ENCODE peak calls at places on chromosomes 12 and 14, in four cellular contexts. B, V, G and F are unnamed samples.

GRCh38 chr12:27015730-27016076 is 1.5 kb upstream of the TM7SF3 start:
- DNase-seq in G (peak), V (no peak), B (peak), F (no peak)

GRCh38 chr14:105924951-105925591 is 398.7 kb downstream of the TMEM121 start:
- DNase-seq in G (no peak), V (no peak), B (no peak), F (no peak)

GRCh38 chr12:57111046-57111698 is at the start of gene STAT6:
- DNase-seq in V (no peak), G (peak), B (peak), F (peak)

GRCh38 chr12:46452061-46452615 is 79.6 kb upstream of the SLC38A2 start:
- DNase-seq in B (no peak), G (no peak), V (no peak), F (peak)

GRCh38 chr14:22549981-22550670 is 38.9 kb downstream of the DAD1 start:
- DNase-seq in V (peak), B (no peak), G (no peak), F (no peak)

GRCh38 chr14:20969336-20969735 is 14.0 kb downstream of the RNASE2 start:
- DNase-seq in V (no peak), B (no peak), G (no peak), F (no peak)

GRCh38 chr14:65101631-65102440 is 481 bp downstream of the MAX start:
- DNase-seq in V (no peak), B (no peak), G (no peak), F (no peak)

GRCh38 chr14:25039933-25040332 is 10.0 kb downstream of the STXBP6 start:
- DNase-seq in V (no peak), G (no peak), B (no peak), F (no peak)

GRCh38 chr12:92928962-92929915 is at the start of gene EEA1:
- DNase-seq in G (peak), V (peak), B (peak), F (peak)

GRCh38 chr14:64147126-64147790 is 146.9 kb downstream of the ESR2 start:
- DNase-seq in B (no peak), V (no peak), G (no peak), F (no peak)

GRCh38 chr12:64707362-64707761 is 51.8 kb downstream of the GNS start:
- DNase-seq in V (no peak), B (no peak), G (no peak), F (no peak)

GRCh38 chr14:104443391-104444158 is 136.0 kb upstream of the C14orf180 start:
- DNase-seq in G (no peak), V (peak), B (no peak), F (no peak)

GRCh38 chr12:89385965-89386537 is 33.8 kb upstream of the DUSP6 start:
- DNase-seq in V (no peak), B (no peak), G (no peak), F (peak)

GRCh38 chr12:3236345-3237153 is 159.4 kb downstream of the TSPAN9 start:
- DNase-seq in G (peak), B (peak), V (no peak), F (peak)

GRCh38 chr14:70995671-70996070 is 88.4 kb downstream of the PCNX1 start:
- DNase-seq in B (peak), V (no peak), G (peak), F (peak)

GRCh38 chr12:15794196-15794595 is 5.0 kb upstream of the EPS8 start:
- DNase-seq in V (no peak), G (no peak), B (no peak), F (no peak)

GRCh38 chr12:1189163-1189562 is 198.1 kb downstream of the ERC1 start:
- DNase-seq in G (no peak), B (no peak), V (no peak), F (no peak)

GRCh38 chr14:104687601-104688504 is 1.6 kb upstream of the INF2 start:
- DNase-seq in G (no peak), B (peak), V (no peak), F (peak)

GRCh38 chr14:49972199-49972671 is 79.4 kb downstream of the ARF6 start:
- DNase-seq in G (no peak), V (no peak), B (no peak), F (no peak)

DNA sequence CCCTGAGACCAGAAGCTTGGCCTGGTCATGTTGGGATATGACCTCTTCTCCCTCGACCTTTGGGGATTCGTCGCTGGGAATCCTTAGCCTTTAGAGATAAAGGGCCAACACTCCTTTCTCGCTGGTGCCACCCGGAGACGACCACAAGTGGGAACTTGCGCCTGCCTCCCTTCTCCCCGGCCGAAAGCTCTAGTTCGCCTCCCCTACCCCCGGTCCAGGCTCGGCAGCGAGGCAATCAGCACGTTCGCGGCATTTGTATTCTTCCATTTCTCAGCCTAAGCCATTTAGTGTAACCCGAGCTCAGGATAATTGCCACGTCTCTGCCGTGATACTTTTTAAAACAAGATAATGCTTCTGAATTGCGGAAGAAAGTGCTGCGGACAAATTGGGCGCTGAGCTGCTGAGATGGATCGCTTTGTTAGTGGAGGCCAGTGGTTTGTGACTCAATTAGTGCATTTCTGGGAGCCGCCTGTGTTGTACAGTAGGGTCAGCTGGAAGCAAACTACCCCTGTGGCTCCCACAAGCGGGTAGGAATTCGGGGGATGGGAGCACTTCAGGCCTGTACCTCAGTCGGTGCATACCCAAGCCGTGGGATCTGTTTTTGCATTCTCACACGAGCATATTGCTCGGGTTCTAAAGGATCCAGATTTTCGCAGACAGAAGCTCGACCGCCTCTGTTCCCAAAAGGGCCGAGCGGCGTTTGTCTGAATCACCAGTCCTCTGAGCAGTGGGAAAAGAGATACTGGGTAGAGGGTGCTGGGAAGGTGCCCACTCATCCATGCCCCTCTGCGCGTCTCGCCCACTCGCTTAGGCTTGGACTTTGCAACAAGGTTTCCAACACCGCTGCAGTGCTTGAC is 6.8 kb upstream of the SIX1 start:
- DNase-seq in V (no peak), G (no peak), B (no peak), F (no peak)
- TF ChIP-seq RNF2 in V (peak), G (no peak), B (no peak), F (no peak)

DNA sequence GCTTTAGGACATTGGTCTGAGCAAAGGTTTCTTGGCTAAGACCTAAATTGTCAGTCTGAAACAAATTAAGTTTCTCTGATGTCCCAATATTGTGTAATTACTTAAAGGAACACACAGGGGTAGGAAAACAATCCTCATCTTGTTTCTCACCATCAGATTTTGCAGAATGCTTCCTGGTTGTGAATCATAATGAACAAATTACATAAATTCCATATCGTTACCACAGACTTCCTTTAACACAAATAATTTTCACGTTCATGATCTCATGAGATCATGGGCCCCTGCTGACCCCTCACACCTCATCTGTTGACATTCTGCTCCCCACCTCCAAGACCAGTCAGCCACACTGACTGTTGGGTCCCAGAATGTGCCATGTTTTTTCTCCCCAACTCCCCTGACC is 194.1 kb downstream of the MON2 start:
- DNase-seq in G (no peak), B (no peak), V (no peak), F (no peak)
- TF ChIP-seq RNF2 in G (no peak), B (no peak), V (no peak), F (no peak)

GRCh38 chr12:28909291-28909690 is 239.8 kb upstream of the FAR2 start:
- DNase-seq in B (no peak), V (no peak), G (no peak), F (no peak)
- TF ChIP-seq RNF2 in B (no peak), V (no peak), G (no peak), F (no peak)

DNA sequence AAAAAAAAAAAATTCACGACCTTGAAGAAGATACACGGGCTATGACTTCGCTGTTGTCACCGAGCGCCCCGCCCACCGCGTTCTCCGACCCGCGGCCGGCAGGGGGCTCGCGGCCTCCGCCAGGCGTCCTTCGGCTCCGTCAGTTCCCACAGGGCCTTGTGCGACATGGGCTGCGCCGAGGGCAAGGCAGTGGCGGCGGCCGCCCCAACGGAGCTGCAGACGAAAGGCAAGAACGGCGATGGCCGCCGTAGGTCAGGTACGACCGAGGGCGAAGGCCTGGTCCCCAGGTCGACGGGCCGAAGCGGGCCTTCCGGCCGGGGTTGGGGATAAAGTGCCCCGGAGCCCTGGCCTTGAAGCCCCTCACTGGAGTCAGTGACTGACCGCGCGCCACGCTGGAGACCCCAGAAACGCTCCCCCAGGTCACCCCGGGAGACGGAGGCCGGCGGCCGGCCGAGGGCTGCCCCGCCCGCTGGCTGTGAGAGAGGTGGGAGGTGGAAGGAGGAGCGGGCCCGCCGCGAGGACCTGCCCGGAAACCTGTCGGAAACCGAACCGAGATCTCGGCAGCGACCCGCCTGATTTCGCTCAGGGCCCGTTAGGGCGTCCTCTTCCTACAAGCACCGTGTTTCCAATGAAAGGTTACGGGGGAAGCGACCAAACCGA is at the start of gene TXNRD1:
- DNase-seq in G (peak), B (peak), V (peak), F (peak)
- TF ChIP-seq RNF2 in G (peak), B (no peak), V (no peak), F (no peak)